ENCODE peak calls at places on chromosomes 11 and 22, in ten cellular contexts. U, N, Z, T, V, W, D, F, Y and I are unnamed samples.

GRCh38 chr11:11543656-11544055 is 78.1 kb downstream of the GALNT18 start:
- DNase-seq in U (no peak), N (no peak), Z (no peak), T (no peak), V (no peak), W (no peak), D (no peak), F (no peak), Y (no peak), I (no peak)

GRCh38 chr22:41197808-41198585 is 7.1 kb upstream of the L3MBTL2 start:
- DNase-seq in U (peak; percentile 55), N (no peak), Z (peak; percentile 39), T (no peak), V (peak; percentile 56), W (peak; percentile 43), D (no peak), F (peak; percentile 68), Y (peak; percentile 20), I (no peak)

GRCh38 chr11:46593550-46594382 is at the start of gene AMBRA1:
- DNase-seq in U (peak; percentile 94), N (peak; percentile 70), Z (peak; percentile 94), T (peak; percentile 83), V (peak; percentile 91), W (peak; percentile 72), D (peak; percentile 95), F (peak; percentile 97), Y (peak; percentile 85), I (peak; percentile 92)

GRCh38 chr11:14789879-14790484 is 102.0 kb downstream of the CYP2R1 start:
- DNase-seq in U (peak; percentile 13), N (no peak), Z (peak; percentile 31), T (no peak), V (no peak), W (no peak), D (peak; percentile 41), F (no peak), Y (no peak), I (peak; percentile 21)

GRCh38 chr11:47056261-47056915 is 119.8 kb downstream of the CSTPP1 start:
- DNase-seq in U (peak; percentile 31), N (no peak), Z (peak; percentile 65), T (peak; percentile 36), V (no peak), W (no peak), D (peak; percentile 82), F (no peak), Y (peak; percentile 17), I (no peak)

GRCh38 chr11:72141066-72141465 is 5.5 kb downstream of the FOLR3 start:
- DNase-seq in U (peak; percentile 98), N (no peak), Z (peak; percentile 22), T (peak; percentile 65), V (no peak), W (peak; percentile 49), D (peak; percentile 70), F (no peak), Y (peak; percentile 78), I (peak; percentile 61)

GRCh38 chr11:74678041-74678440 is 53.2 kb downstream of the CHRDL2 start:
- DNase-seq in U (no peak), N (no peak), Z (no peak), T (no peak), V (no peak), W (no peak), D (no peak), F (no peak), Y (no peak), I (no peak)

GRCh38 chr22:23090079-23090835 is 19.9 kb downstream of the GNAZ start:
- DNase-seq in U (no peak), N (no peak), Z (no peak), T (no peak), V (no peak), W (no peak), D (no peak), F (no peak), Y (no peak), I (no peak)

GRCh38 chr11:103671143-103671651 is 365.2 kb upstream of the DDI1 start:
- DNase-seq in U (no peak), N (no peak), Z (no peak), T (no peak), V (no peak), W (no peak), D (no peak), F (no peak), Y (no peak), I (no peak)

GRCh38 chr11:46504817-46505613 is 88.8 kb downstream of the AMBRA1 start:
- DNase-seq in U (peak; percentile 66), N (no peak), Z (peak; percentile 77), T (no peak), V (no peak), W (no peak), D (no peak), F (no peak), Y (no peak), I (no peak)

GRCh38 chr11:34300571-34301295 is 57.1 kb downstream of the ABTB2 start:
- DNase-seq in U (no peak), N (no peak), Z (no peak), T (no peak), V (no peak), W (no peak), D (no peak), F (no peak), Y (no peak), I (no peak)